ENCODE peak calls at places on chromosome 2, in six cellular contexts. I is stomach, A is tibial nerve, X is HepG2, S is sigmoid colon, O is ovary. D is an unnamed sample.

GRCh38 chr2:223642496-223642895 is 40.3 kb upstream of the SCG2 start:
- DNase-seq in S (no peak), O (no peak), X (no peak), A (no peak), I (no peak), D (no peak)

GRCh38 chr2:67808112-67808511 is 254.7 kb downstream of the C1D start:
- DNase-seq in I (no peak), X (no peak), O (no peak), A (no peak), S (no peak), D (no peak)

GRCh38 chr2:12950957-12951656 is 234.4 kb downstream of the TRIB2 start:
- DNase-seq in O (no peak), I (no peak), A (no peak), S (no peak), X (no peak), D (no peak)

GRCh38 chr2:158686166-158686792 is 108.8 kb upstream of the DAPL1 start:
- DNase-seq in I (no peak), X (no peak), O (no peak), A (no peak), S (no peak), D (no peak)

GRCh38 chr2:161208527-161209139 is 48.4 kb downstream of the TANK start:
- DNase-seq in A (no peak), X (peak), S (no peak), I (no peak), O (no peak), D (no peak)

GRCh38 chr2:39541011-39541930 is 104.2 kb upstream of the MAP4K3 start:
- DNase-seq in O (no peak), A (no peak), S (no peak), I (no peak), X (peak), D (no peak)

GRCh38 chr2:196609806-196610205 is 29.7 kb upstream of the CCDC150 start:
- DNase-seq in X (no peak), S (no peak), I (no peak), O (no peak), A (no peak), D (no peak)

GRCh38 chr2:23533014-23533730 is 148.2 kb downstream of the KLHL29 start:
- DNase-seq in X (no peak), S (no peak), I (no peak), O (peak), A (no peak), D (no peak)

GRCh38 chr2:147543056-147543455 is 301.8 kb upstream of the ACVR2A start:
- DNase-seq in A (no peak), S (no peak), O (no peak), X (no peak), I (no peak), D (no peak)

GRCh38 chr2:56132138-56132537 is 51.7 kb upstream of the CCDC85A start:
- DNase-seq in O (no peak), S (no peak), I (no peak), X (peak), A (no peak), D (no peak)

GRCh38 chr2:233404227-233404626 is 49.9 kb downstream of the DGKD start:
- DNase-seq in S (no peak), X (peak), O (no peak), A (no peak), I (peak), D (no peak)

GRCh38 chr2:197121255-197121654 is 189.3 kb downstream of the ANKRD44 start:
- DNase-seq in I (no peak), S (no peak), O (no peak), A (no peak), X (no peak), D (no peak)

GRCh38 chr2:111659361-111660281 is 224.4 kb downstream of the ANAPC1 start:
- DNase-seq in A (peak), I (peak), O (no peak), S (peak), X (peak), D (peak)

GRCh38 chr2:23475036-23475435 is 90.1 kb downstream of the KLHL29 start:
- DNase-seq in A (no peak), O (no peak), X (no peak), S (peak), I (no peak), D (no peak)

GRCh38 chr2:47487498-47487875 is 84.5 kb downstream of the MSH2 start:
- DNase-seq in O (no peak), S (no peak), A (no peak), X (no peak), I (no peak), D (no peak)
- TF ChIP-seq EP300 in O (no peak), S (no peak), A (no peak), X (no peak), I (no peak), D (no peak)

GRCh38 chr2:110105608-110106467 is 9.8 kb downstream of the MALL start:
- DNase-seq in S (no peak), X (peak), I (no peak), A (no peak), O (no peak), D (peak)
- TF ChIP-seq EP300 in S (no peak), X (no peak), I (no peak), A (no peak), O (no peak), D (no peak)

GRCh38 chr2:135741043-135741394 is 636 bp upstream of the UBXN4 start:
- DNase-seq in S (no peak), A (no peak), X (no peak), O (no peak), I (no peak), D (no peak)

GRCh38 chr2:135742307-135742838 is 718 bp downstream of the UBXN4 start:
- DNase-seq in O (peak), A (peak), S (no peak), I (peak), X (peak), D (peak)

GRCh38 chr2:135744761-135745314 is 3.2 kb downstream of the UBXN4 start:
- DNase-seq in S (no peak), I (no peak), X (peak), O (no peak), A (no peak), D (peak)

GRCh38 chr2:135743860-135744259 is 2.2 kb downstream of the UBXN4 start:
- DNase-seq in I (no peak), A (no peak), O (no peak), S (no peak), X (peak), D (no peak)

GRCh38 chr2:135741395-135742306 is at the start of gene UBXN4:
- DNase-seq in I (peak), A (peak), S (peak), X (peak), O (peak), D (peak)
- TF ChIP-seq EP300 in I (peak), A (peak), S (no peak), X (no peak), O (no peak), D (no peak)

GRCh38 chr2:71130325-71131260 is at the start of gene MPHOSPH10:
- DNase-seq in X (peak), A (peak), S (peak), I (peak), O (peak), D (peak)
- TF ChIP-seq EP300 in X (peak), A (peak), S (no peak), I (no peak), O (no peak), D (peak)

DNA sequence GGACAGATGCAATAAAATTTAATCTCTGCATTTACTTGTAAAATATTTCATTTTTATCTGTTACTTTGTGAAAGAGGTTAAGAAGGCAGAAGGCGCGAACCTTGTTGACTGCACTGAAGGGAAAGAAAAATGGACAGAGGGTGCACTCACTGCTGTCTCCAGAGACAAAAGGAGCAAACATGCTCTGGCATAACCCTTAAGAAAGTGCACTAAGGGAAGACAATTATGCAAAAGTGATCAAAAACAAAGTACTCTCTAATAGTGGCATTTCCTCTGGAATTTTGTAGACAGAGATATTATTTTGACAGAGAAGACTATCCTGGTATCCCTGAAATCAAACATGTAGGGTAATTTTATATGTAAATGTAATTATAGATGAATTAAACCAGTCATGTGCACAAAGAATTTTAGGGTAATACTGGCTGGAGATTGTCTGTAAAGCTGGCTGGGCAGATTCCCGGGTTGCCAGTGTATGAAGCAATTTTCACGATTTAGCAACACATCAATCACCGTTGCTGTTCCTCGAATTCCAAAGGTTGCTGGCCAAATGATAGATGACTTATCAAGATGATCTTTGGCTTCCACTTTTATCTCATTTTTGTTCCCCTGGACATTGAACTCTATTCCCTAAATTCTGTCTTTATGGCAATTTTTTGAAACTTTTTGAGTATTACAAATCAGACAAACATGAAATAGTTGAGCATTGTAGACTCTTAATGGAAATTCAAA is 1176.8 kb downstream of the SUCLG1 start:
- DNase-seq in O (no peak), A (no peak), I (no peak), S (no peak), X (peak), D (no peak)
- TF ChIP-seq EP300 in O (no peak), A (no peak), I (no peak), S (no peak), X (no peak), D (no peak)

DNA sequence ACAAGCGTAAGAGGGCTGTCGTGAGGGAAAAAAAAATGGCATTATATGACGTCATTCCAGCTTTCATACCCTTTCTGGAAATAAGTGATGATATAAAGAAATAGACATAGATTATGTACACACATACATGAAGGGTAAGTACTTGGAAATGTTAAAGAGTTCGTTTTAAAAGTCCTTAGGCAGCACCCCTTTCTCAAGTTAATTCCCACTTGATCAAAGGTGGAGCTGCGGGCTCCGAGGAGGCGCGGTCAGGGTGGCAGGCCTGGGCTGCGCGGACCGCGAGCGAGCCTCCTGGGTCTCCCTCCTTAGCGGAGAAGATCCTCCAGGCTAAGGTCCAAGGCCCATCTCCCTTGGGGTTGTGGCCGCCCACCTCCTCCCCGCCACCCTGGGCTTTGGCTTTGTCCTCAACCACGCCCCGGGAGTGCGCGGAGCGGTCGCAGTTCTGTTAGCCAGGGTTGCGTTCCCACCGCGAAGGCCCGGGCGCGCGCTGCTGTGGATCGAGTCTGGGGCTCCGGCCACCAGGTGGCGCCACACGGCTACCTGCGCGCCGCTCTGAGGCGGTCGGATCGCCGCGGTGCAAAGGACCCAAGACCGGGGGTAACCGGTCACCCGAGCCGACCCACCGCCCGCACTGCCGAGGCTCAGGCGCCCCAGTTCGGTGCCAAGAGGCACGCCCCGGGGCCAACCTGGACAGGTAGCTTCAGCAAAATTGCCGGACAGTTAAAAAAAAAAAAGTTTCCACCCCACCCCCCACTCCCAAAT is 66.8 kb downstream of the HNRNPLL start:
- DNase-seq in A (peak), O (peak), S (peak), X (peak), I (peak), D (peak)
- TF ChIP-seq EP300 in A (no peak), O (no peak), S (no peak), X (no peak), I (no peak), D (no peak)

DNA sequence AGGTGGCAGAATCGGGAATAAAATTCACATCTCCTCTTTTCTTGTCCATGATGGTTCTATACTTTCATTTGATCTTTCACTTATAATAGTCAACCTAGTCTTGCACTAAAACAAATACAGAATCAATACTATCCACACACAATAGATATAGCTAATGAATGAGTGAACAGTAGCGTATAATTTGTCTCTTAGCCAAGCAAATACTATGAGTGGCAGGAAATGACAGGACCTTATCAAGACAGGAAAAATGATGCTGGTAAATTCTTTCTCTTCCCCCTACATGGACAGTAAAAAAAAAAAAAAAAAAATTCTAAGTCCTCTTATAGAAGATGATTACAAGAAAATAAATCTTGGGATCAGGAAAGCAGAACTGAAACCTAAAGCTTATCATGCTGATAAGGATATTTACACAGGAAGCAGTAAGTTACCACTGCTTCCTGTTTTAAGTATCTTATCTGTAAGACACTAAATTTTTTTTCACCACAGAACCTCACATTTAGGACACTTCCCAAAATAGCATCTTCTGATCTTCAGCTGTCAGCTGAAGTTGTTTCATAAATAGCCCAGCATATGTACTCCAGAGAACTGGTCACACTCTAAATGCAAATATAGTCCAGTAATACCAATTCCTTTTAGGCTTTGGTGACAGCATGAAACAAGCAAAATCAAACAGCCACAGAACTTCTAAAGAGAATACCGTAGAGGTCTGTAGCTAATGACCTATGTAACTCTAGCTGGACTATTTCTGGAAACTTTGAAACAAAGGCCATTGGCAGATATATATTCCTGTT is 27.0 kb downstream of the IRS1 start:
- DNase-seq in A (no peak), O (no peak), S (no peak), X (peak), I (no peak), D (no peak)
- TF ChIP-seq EP300 in A (no peak), O (no peak), S (no peak), X (no peak), I (no peak), D (no peak)